ENCODE peak calls at places on chromosome 18, in five cellular contexts. F is left lung, J is upper lobe of left lung, V is lung, H is fibroblast of mammary gland. Y is an unnamed sample.

GRCh38 chr18:50051288-50051687 is 143.7 kb downstream of the MYO5B start:
- DNase-seq in H (peak), J (no peak), V (no peak), F (no peak), Y (no peak)

GRCh38 chr18:62523255-62523588 is 397 bp downstream of the ZCCHC2 start:
- DNase-seq in H (no peak), V (no peak), J (no peak), F (no peak), Y (no peak)

GRCh38 chr18:42033137-42033810 is 78.2 kb downstream of the PIK3C3 start:
- DNase-seq in H (no peak), F (no peak), V (no peak), J (no peak), Y (no peak)

GRCh38 chr18:38563396-38563980 is 997.9 kb upstream of the CELF4 start:
- DNase-seq in V (no peak), F (no peak), J (no peak), H (no peak), Y (no peak)

GRCh38 chr18:46174317-46175039 is 70.3 kb downstream of the HAUS1 start:
- DNase-seq in V (no peak), H (peak), J (peak), F (peak), Y (peak)

GRCh38 chr18:52339891-52340371 is at the start of gene DCC:
- DNase-seq in V (peak), H (peak), F (peak), J (peak), Y (peak)

GRCh38 chr18:31429623-31430022 is 17.9 kb upstream of the DSG3 start:
- DNase-seq in H (no peak), F (no peak), J (no peak), V (no peak), Y (no peak)

GRCh38 chr18:2223859-2224258 is 347.4 kb downstream of the METTL4 start:
- DNase-seq in F (no peak), H (peak), J (no peak), V (no peak), Y (no peak)

GRCh38 chr18:39453356-39453755 is 1887.8 kb upstream of the CELF4 start:
- DNase-seq in H (no peak), J (no peak), F (no peak), V (no peak), Y (no peak)

GRCh38 chr18:42706618-42707017 is 408.9 kb downstream of the RIT2 start:
- DNase-seq in H (no peak), V (no peak), F (peak), J (no peak), Y (no peak)

GRCh38 chr18:9191658-9192256 is 55.2 kb downstream of the ANKRD12 start:
- DNase-seq in H (no peak), V (no peak), F (no peak), J (no peak), Y (no peak)

GRCh38 chr18:32450026-32450681 is 20.5 kb downstream of the GAREM1 start:
- DNase-seq in F (no peak), J (no peak), V (no peak), H (peak), Y (no peak)

GRCh38 chr18:54150226-54150625 is 74.2 kb downstream of the MBD2 start:
- DNase-seq in J (no peak), H (no peak), V (no peak), F (peak), Y (no peak)

GRCh38 chr18:6785001-6785400 is 55.5 kb downstream of the ARHGAP28 start:
- DNase-seq in J (no peak), H (no peak), F (no peak), V (no peak), Y (no peak)

GRCh38 chr18:45447364-45448265 is 167.7 kb upstream of the SLC14A2 start:
- DNase-seq in F (no peak), H (no peak), V (no peak), J (no peak), Y (no peak)

GRCh38 chr18:32545631-32546030 is 74.9 kb upstream of the GAREM1 start:
- DNase-seq in H (no peak), J (no peak), V (no peak), F (no peak), Y (no peak)

GRCh38 chr18:42229211-42230210 is 274.5 kb downstream of the PIK3C3 start:
- DNase-seq in H (no peak), J (no peak), V (no peak), F (no peak), Y (no peak)

GRCh38 chr18:50056185-50056584 is 138.8 kb downstream of the MYO5B start:
- DNase-seq in J (no peak), V (no peak), H (no peak), F (no peak), Y (no peak)

GRCh38 chr18:52409732-52410131 is 69.7 kb downstream of the DCC start:
- DNase-seq in F (no peak), J (no peak), H (no peak), V (no peak), Y (no peak)

GRCh38 chr18:58208207-58208944 is 164.3 kb downstream of the NEDD4L start:
- DNase-seq in H (peak), F (no peak), V (no peak), J (no peak), Y (no peak)

GRCh38 chr18:25434771-25435461 is 83.0 kb upstream of the ZNF521 start:
- DNase-seq in J (no peak), F (no peak), V (no peak), H (no peak), Y (no peak)

GRCh38 chr18:35267809-35268208 is 22.2 kb downstream of the ZSCAN30 start:
- DNase-seq in J (no peak), F (peak), H (no peak), V (no peak), Y (peak)

GRCh38 chr18:67514901-67515540 is 1.5 kb downstream of the DSEL start:
- DNase-seq in J (no peak), F (no peak), H (peak), V (no peak), Y (no peak)

GRCh38 chr18:40582105-40582504 is 1372.9 kb upstream of the PIK3C3 start:
- DNase-seq in V (no peak), F (no peak), H (no peak), J (no peak), Y (no peak)

GRCh38 chr18:48724455-48724854 is 185.6 kb downstream of the CTIF start:
- DNase-seq in V (no peak), J (no peak), H (no peak), F (no peak), Y (no peak)

GRCh38 chr18:7821784-7822183 is 254.7 kb downstream of the PTPRM start:
- DNase-seq in J (no peak), V (no peak), F (no peak), H (no peak), Y (no peak)

GRCh38 chr18:33212363-33212762 is 228.2 kb downstream of the CCDC178 start:
- DNase-seq in F (no peak), V (no peak), J (no peak), H (no peak), Y (no peak)

GRCh38 chr18:77055429-77056310 is 76.9 kb downstream of the MBP start:
- DNase-seq in F (peak), J (peak), V (no peak), H (no peak), Y (no peak)

GRCh38 chr18:25005602-25006375 is 346.2 kb downstream of the ZNF521 start:
- DNase-seq in H (peak), V (peak), J (peak), F (no peak), Y (no peak)

GRCh38 chr18:75322206-75322605 is 105.3 kb downstream of the SMIM21 start:
- DNase-seq in J (no peak), F (no peak), H (no peak), V (no peak), Y (no peak)

GRCh38 chr18:49249523-49249922 is 210.9 kb downstream of the DYM start:
- DNase-seq in F (no peak), V (no peak), H (peak), J (no peak), Y (no peak)

GRCh38 chr18:49769047-49769708 is 44.2 kb downstream of the ACAA2 start:
- DNase-seq in H (no peak), F (no peak), V (no peak), J (no peak), Y (no peak)

GRCh38 chr18:41416044-41416443 is 539.0 kb upstream of the PIK3C3 start:
- DNase-seq in V (no peak), J (no peak), F (no peak), H (no peak), Y (no peak)

GRCh38 chr18:2325933-2326332 is 245.4 kb downstream of the METTL4 start:
- DNase-seq in H (no peak), J (no peak), F (no peak), V (no peak), Y (no peak)

GRCh38 chr18:76422838-76423237 is 72.2 kb downstream of the ZNF516 start:
- DNase-seq in F (no peak), J (no peak), H (no peak), V (no peak), Y (no peak)

GRCh38 chr18:24138884-24139616 is at the start of gene CABYR:
- DNase-seq in H (peak), J (peak), F (peak), V (peak), Y (peak)

GRCh38 chr18:42155024-42155423 is 200.0 kb downstream of the PIK3C3 start:
- DNase-seq in J (no peak), F (no peak), H (no peak), V (no peak), Y (no peak)

GRCh38 chr18:78972385-78972918 is 7.2 kb upstream of the SALL3 start:
- DNase-seq in V (no peak), H (no peak), J (no peak), F (peak), Y (no peak)

GRCh38 chr18:78975282-78975681 is 4.3 kb upstream of the SALL3 start:
- DNase-seq in H (no peak), F (no peak), J (no peak), V (no peak), Y (no peak)

GRCh38 chr18:78972930-78973331 is 6.7 kb upstream of the SALL3 start:
- DNase-seq in V (no peak), H (no peak), J (no peak), F (peak), Y (no peak)

GRCh38 chr18:78974115-78974740 is 5.4 kb upstream of the SALL3 start:
- DNase-seq in J (no peak), V (no peak), H (no peak), F (peak), Y (no peak)

DNA sequence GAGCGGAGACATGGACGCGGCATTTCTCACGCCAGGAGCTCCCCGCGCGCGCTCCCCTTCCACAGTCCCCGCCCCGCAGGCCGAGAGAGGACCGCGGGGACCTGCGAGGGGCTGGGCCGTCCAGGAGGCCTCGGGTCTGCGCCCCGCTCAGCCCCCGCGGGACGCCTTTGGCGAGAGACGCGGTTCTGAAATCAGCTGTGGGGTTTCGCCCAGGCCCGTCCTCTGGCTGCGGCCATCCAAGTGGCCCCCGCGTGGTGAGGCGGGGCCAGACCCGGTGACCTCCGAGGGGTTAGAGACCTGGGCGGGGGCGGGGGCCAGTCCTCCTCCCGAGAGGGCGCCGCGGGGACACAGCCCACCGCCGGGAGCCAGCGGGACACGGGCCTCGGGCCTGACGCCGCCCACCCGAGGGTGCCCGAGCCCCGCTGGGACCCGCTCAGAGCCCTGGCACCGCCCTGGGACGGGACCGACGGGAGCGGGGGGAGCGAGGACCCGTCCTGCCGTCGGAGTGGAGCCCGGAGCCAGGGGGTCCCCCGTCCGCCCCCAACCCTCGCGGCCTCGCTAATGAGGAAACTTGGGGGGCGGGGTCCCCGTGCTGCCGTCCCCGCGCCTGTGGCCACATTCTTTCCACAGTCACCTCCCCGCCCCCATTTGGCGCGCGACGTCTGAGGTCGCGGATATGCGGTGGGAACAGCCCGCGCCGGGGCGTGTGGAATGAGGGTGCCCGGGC is 6.1 kb upstream of the SALL3 start:
- DNase-seq in F (peak), V (no peak), H (no peak), J (no peak), Y (no peak)
- H3K4me3 ChIP-seq in F (no peak), V (no peak), H (no peak), J (peak), Y (no peak)

GRCh38 chr18:57146956-57147636 is at the start of gene BOD1L2:
- DNase-seq in H (no peak), F (no peak), V (no peak), J (no peak), Y (no peak)
- H3K4me3 ChIP-seq in H (no peak), F (no peak), V (no peak), J (no peak), Y (no peak)

DNA sequence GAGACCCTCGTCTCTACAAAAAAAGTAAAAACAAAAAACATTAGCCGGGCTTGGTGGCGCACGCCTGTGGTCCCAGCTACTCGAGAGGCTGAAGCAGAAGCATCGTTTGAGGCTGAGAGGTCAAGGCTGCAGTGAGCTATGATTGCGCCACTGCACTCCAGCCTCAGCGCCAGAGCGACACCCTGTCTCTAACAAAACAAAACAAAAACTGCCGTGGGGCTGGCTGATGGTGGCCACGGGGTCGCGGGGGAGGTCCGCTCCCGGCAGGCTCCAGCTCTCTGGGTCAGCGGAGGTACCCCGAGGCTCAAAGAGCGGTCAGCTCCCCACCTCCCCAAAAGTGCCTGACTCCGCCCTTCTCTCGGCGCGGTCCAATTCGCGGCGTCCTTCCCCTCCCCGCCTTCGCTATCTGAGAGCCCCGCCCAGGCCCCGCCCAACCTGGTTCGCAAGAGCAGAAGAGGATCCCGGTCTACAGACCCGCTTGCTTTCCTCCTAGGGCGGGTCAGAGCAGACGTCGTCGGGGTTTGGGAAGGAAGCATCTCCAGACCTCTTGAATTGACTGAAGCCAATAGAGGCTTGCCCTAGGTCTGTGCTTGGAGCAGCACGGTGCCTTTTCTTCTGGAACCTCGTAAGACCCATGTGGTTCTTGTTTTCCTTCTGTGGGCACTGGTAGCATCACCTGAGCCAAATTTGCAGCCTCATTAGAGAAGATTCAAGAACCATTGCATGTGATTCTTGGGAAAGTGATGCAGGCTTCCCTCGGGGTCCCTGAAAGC is 7.8 kb downstream of the RAX start:
- DNase-seq in J (no peak), F (peak), H (no peak), V (no peak), Y (no peak)
- H3K4me3 ChIP-seq in J (peak), F (peak), H (peak), V (no peak), Y (no peak)

GRCh38 chr18:26479686-26480079 is 68.7 kb downstream of the KCTD1 start:
- DNase-seq in H (peak), J (no peak), V (no peak), F (no peak), Y (no peak)
- H3K4me3 ChIP-seq in H (no peak), J (no peak), V (no peak), F (no peak), Y (no peak)

DNA sequence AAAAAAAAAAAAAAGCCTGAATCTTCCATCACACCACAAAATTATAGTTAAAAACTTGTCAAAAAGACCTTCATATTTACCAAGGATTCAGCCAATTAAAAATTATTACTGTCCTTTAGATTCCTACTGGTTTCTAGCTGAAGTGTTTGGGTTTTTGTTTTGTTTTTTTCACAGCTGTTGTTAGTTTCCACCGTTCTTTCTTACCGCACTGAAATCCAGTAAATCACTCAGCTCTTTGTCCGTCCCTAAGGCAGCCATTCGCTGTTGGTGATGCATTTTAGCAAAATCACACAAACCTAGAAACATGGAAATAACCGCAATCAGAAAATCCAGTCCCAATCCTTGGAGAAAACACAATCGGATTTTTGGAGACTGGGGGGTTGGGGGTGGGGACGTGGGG is 1.2 kb downstream of the TCF4 start:
- DNase-seq in H (peak), V (no peak), F (no peak), J (no peak), Y (no peak)
- H3K4me3 ChIP-seq in H (peak), V (peak), F (peak), J (peak), Y (no peak)

DNA sequence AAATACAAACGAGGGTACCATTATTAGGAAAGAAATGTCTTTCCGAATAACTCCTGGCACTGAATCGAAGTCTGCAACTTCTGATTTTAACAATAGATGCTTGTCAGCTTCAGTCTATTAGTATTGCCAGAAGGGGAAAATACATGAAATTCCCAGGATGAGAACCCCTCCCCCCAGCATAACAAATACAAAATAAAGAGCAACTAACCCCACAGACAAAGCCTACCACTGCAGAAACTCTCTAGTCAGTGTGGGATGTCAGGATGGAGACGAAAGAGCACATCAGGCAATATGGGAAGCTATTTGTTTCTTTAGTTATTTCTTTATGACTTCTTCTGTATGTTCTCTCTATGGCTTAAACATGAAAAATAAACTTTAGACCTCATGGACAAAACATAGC is 365.0 kb upstream of the CDH2 start:
- DNase-seq in V (no peak), J (no peak), F (no peak), H (no peak), Y (no peak)
- H3K4me3 ChIP-seq in V (no peak), J (no peak), F (no peak), H (no peak), Y (no peak)

GRCh38 chr18:4636957-4637356 is 181.8 kb upstream of the DLGAP1 start:
- DNase-seq in J (no peak), F (no peak), H (no peak), V (no peak), Y (no peak)
- H3K4me3 ChIP-seq in J (no peak), F (no peak), H (no peak), V (no peak), Y (no peak)

DNA sequence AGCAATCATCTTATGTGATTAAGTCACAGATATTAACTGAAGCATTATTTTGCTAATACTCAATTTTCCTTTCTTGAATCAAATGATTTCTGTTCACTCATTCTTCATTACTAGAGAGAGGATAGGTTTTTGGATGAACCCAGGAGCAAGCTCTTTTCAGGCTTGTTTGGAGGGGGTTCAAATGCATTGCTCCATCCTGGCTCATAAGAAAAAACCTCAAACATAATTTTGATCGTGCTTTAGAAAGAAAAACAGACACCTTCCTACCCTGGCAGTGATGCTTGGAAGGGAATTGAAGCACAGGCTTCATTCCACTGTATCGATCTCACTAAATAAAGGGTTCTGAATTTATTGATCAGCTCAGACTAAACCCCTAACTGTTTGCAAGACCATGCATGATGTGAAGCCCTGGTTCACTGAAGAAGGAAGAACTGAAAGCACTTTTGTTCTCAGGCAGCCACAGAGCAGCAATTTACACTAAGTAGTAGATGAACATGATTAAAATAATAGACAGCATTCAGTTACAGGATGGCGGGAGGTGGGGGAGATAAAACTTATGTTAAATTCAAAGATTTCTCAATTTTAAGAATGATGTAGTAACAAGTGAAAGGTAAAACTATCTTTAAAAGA is 53.4 kb downstream of the CDH2 start:
- DNase-seq in H (peak), F (no peak), V (no peak), J (no peak), Y (no peak)
- H3K4me3 ChIP-seq in H (peak), F (no peak), V (no peak), J (no peak), Y (no peak)

GRCh38 chr18:3604626-3605408 is 154.8 kb downstream of the TGIF1 start:
- DNase-seq in V (no peak), F (no peak), H (peak), J (no peak), Y (no peak)
- H3K4me3 ChIP-seq in V (no peak), F (peak), H (peak), J (peak), Y (peak)

Y was measured in pancreas.